ENCODE peak calls at places on chromosomes 16 and 17, in eight cellular contexts. Y is cardiac muscle cell, U is neuronal stem cell, W is fibroblast of lung, B is mammary epithelial cell, J is SJSA1, X is substantia nigra, L is tibial artery. M is an unnamed sample.

GRCh38 chr16:28218109-28218508 is 6.3 kb upstream of the XPO6 start:
- DNase-seq in Y (no peak), U (no peak), W (peak), B (peak), J (peak), X (no peak), L (no peak), M (peak)

GRCh38 chr17:43171761-43172487 is 910 bp downstream of the NBR1 start:
- DNase-seq in Y (peak), U (no peak), W (peak), B (peak), J (peak), X (no peak), L (no peak), M (no peak)

GRCh38 chr16:59459811-59460210 is 725.7 kb upstream of the GOT2 start:
- DNase-seq in Y (no peak), U (no peak), W (peak), B (no peak), J (no peak), X (no peak), L (no peak), M (no peak)

GRCh38 chr17:48543854-48544355 is 1.0 kb downstream of the HOXB2 start:
- DNase-seq in Y (no peak), U (no peak), W (no peak), B (peak), J (peak), X (no peak), L (no peak), M (peak)

GRCh38 chr17:80653856-80654255 is 109.2 kb downstream of the RPTOR start:
- DNase-seq in Y (no peak), U (no peak), W (no peak), B (no peak), J (no peak), X (no peak), L (no peak), M (no peak)

GRCh38 chr17:31609331-31609730 is 217.9 kb downstream of the RAB11FIP4 start:
- DNase-seq in Y (peak), U (no peak), W (no peak), B (no peak), J (no peak), X (no peak), L (no peak), M (no peak)

GRCh38 chr16:83137326-83137770 is 510.6 kb downstream of the CDH13 start:
- DNase-seq in Y (no peak), U (peak), W (peak), B (peak), J (peak), X (no peak), L (no peak), M (peak)

GRCh38 chr16:54442864-54443263 is 156.3 kb upstream of the IRX3 start:
- DNase-seq in Y (no peak), U (no peak), W (no peak), B (no peak), J (no peak), X (no peak), L (no peak), M (no peak)

GRCh38 chr16:380837-381787 is 666 bp downstream of the PGAP6 start:
- DNase-seq in Y (peak), U (no peak), W (no peak), B (no peak), J (no peak), X (peak), L (no peak), M (no peak)

GRCh38 chr17:30117548-30118155 is 1.0 kb downstream of the NSRP1 start:
- DNase-seq in Y (no peak), U (no peak), W (peak), B (no peak), J (no peak), X (no peak), L (no peak), M (no peak)

GRCh38 chr17:28112199-28112995 is 69.9 kb downstream of the NLK start:
- DNase-seq in Y (no peak), U (no peak), W (peak), B (no peak), J (peak), X (no peak), L (no peak), M (no peak)

GRCh38 chr17:49438885-49439284 is 24.2 kb upstream of the PHB1 start:
- DNase-seq in Y (no peak), U (no peak), W (no peak), B (no peak), J (no peak), X (no peak), L (no peak), M (no peak)

GRCh38 chr16:918741-919657 is 51.8 kb downstream of the LMF1 start:
- DNase-seq in Y (no peak), U (no peak), W (no peak), B (no peak), J (no peak), X (no peak), L (no peak), M (no peak)

GRCh38 chr16:53827741-53828140 is 123.8 kb downstream of the FTO start:
- DNase-seq in Y (no peak), U (peak), W (no peak), B (peak), J (no peak), X (no peak), L (no peak), M (no peak)

GRCh38 chr17:6109541-6109940 is 39.4 kb downstream of the WSCD1 start:
- DNase-seq in Y (no peak), U (no peak), W (no peak), B (no peak), J (no peak), X (no peak), L (no peak), M (no peak)

GRCh38 chr16:66261826-66262225 is 104.7 kb upstream of the CDH5 start:
- DNase-seq in Y (no peak), U (no peak), W (no peak), B (no peak), J (no peak), X (no peak), L (no peak), M (no peak)

GRCh38 chr17:77503916-77504651 is 363.3 kb downstream of the SEC14L1 start:
- DNase-seq in Y (no peak), U (no peak), W (no peak), B (no peak), J (no peak), X (no peak), L (peak), M (no peak)

GRCh38 chr16:24075929-24076716 is 180.0 kb upstream of the CACNG3 start:
- DNase-seq in Y (peak), U (no peak), W (no peak), B (peak), J (peak), X (no peak), L (no peak), M (no peak)

GRCh38 chr17:57995076-57995956 is 7.3 kb upstream of the VEZF1 start:
- DNase-seq in Y (peak), U (peak), W (peak), B (peak), J (peak), X (peak), L (peak), M (peak)

GRCh38 chr16:3120435-3120834 is 8.0 kb downstream of the ZNF205 start:
- DNase-seq in Y (no peak), U (no peak), W (no peak), B (no peak), J (no peak), X (no peak), L (no peak), M (no peak)

GRCh38 chr17:75476752-75477492 is 20.5 kb downstream of the TMEM94 start:
- DNase-seq in Y (no peak), U (no peak), W (no peak), B (no peak), J (no peak), X (no peak), L (no peak), M (no peak)

GRCh38 chr16:89134269-89134668 is 37.3 kb upstream of the CDH15 start:
- DNase-seq in Y (no peak), U (no peak), W (no peak), B (no peak), J (no peak), X (no peak), L (peak), M (no peak)

GRCh38 chr17:17379197-17379991 is 76.2 kb downstream of the NT5M start:
- DNase-seq in Y (no peak), U (no peak), W (no peak), B (peak), J (peak), X (no peak), L (no peak), M (no peak)
- H3K27ac ChIP-seq in Y (no peak), U (no peak), W (no peak), B (no peak), J (no peak), X (no peak), L (no peak), M (no peak)

GRCh38 chr16:69861276-69862030 is 89.7 kb upstream of the CLEC18A start:
- DNase-seq in Y (peak), U (no peak), W (peak), B (no peak), J (peak), X (no peak), L (peak), M (no peak)
- H3K27ac ChIP-seq in Y (peak), U (no peak), W (no peak), B (no peak), J (peak), X (peak), L (peak), M (no peak)

GRCh38 chr16:19215705-19216104 is 47.7 kb downstream of the SYT17 start:
- DNase-seq in Y (no peak), U (no peak), W (no peak), B (no peak), J (no peak), X (no peak), L (no peak), M (no peak)

GRCh38 chr16:19210175-19210924 is 42.3 kb downstream of the SYT17 start:
- DNase-seq in Y (no peak), U (no peak), W (peak), B (no peak), J (peak), X (no peak), L (no peak), M (no peak)

GRCh38 chr16:19213885-19214284 is 45.8 kb downstream of the SYT17 start:
- DNase-seq in Y (no peak), U (no peak), W (no peak), B (no peak), J (no peak), X (no peak), L (no peak), M (no peak)

GRCh38 chr16:19212059-19212458 is 44.0 kb downstream of the SYT17 start:
- DNase-seq in Y (no peak), U (no peak), W (no peak), B (no peak), J (no peak), X (no peak), L (no peak), M (no peak)

GRCh38 chr16:19210968-19211367 is 42.9 kb downstream of the SYT17 start:
- DNase-seq in Y (no peak), U (no peak), W (no peak), B (no peak), J (peak), X (no peak), L (no peak), M (no peak)
- H3K27ac ChIP-seq in Y (no peak), U (peak), W (no peak), B (no peak), J (peak), X (no peak), L (no peak), M (no peak)

DNA sequence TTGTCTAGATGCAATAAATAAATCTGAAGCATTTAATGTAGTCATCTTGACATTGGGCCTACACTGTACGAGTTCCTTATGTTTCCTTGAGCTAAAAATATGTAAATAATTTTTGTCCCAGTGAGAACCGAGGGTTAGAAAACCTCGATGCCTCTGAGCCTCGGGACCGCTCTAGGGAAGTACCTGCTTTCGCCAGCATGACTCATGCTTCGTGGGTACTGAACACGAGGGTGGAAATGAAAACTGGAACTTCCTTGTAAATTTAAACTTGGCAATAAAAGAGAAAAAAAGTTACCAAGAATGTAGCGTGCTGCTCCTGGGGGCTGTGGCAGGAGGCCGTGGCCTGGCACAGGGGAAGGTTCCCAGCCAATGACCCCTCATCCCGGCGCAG is 74.1 kb downstream of the SOCS1 start:
- DNase-seq in Y (no peak), U (no peak), W (peak), B (peak), J (no peak), X (no peak), L (no peak), M (no peak)
- H3K27ac ChIP-seq in Y (no peak), U (no peak), W (no peak), B (peak), J (no peak), X (no peak), L (no peak), M (no peak)

GRCh38 chr17:22718689-22719088 is 1026.4 kb downstream of the KCNJ18 start:
- DNase-seq in Y (no peak), U (no peak), W (no peak), B (no peak), J (no peak), X (no peak), L (no peak), M (no peak)
- H3K27ac ChIP-seq in Y (no peak), U (no peak), W (no peak), B (no peak), J (no peak), X (no peak), L (no peak), M (no peak)

DNA sequence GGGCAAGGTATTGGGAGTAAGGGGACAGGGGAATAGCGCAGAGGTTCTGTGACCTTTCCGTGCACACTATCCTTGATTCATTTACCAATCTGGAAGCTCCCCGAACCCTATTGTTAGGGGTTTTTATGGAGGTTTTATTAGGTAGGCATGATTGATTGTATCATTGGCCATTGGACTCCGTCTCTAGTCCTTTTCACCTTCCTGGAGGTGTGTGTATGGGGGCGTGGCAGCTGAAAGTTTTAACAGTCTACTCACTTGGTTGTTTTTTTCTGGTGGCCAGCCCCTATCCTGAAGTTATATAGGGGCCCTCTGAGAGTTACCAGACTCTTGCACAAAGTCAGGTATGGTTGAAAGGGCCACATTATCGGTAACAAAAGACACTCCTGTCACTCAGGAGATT is 23.0 kb downstream of the MAP2K4 start:
- DNase-seq in Y (no peak), U (no peak), W (no peak), B (no peak), J (no peak), X (no peak), L (no peak), M (no peak)
- H3K27ac ChIP-seq in Y (no peak), U (no peak), W (no peak), B (no peak), J (no peak), X (no peak), L (no peak), M (no peak)

DNA sequence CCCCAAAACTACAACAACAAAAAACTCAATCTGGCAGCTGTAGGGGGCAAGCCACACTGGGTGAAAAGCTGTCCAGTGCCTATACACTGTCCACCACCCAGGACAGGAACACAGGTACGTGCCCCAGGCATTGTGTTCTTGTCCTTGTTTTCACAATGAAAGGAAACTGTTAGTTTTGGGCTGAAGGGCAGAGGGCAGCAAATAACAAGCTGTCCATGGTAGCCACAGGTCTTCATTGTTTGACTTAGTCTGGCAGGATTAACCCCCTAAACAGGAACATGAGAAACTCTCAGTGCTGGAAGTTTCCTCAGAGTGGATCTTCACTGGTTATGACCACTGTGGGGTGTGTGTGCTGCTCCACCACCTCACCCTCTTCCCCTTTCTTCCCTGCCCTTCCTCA is 224.6 kb upstream of the N4BP1 start:
- DNase-seq in Y (no peak), U (no peak), W (no peak), B (no peak), J (no peak), X (no peak), L (no peak), M (no peak)
- H3K27ac ChIP-seq in Y (no peak), U (no peak), W (no peak), B (no peak), J (no peak), X (no peak), L (no peak), M (no peak)

GRCh38 chr17:64128787-64129514 is 993 bp downstream of the ERN1 start:
- DNase-seq in Y (no peak), U (no peak), W (peak), B (peak), J (peak), X (no peak), L (peak), M (no peak)

GRCh38 chr17:64129515-64129764 is 504 bp downstream of the ERN1 start:
- DNase-seq in Y (no peak), U (no peak), W (no peak), B (no peak), J (no peak), X (no peak), L (no peak), M (no peak)

GRCh38 chr17:64131606-64132270 is 1.8 kb upstream of the ERN1 start:
- DNase-seq in Y (no peak), U (no peak), W (no peak), B (no peak), J (no peak), X (no peak), L (no peak), M (no peak)

GRCh38 chr17:64129765-64130558 is at the start of gene ERN1:
- DNase-seq in Y (peak), U (peak), W (peak), B (peak), J (peak), X (peak), L (peak), M (peak)

DNA sequence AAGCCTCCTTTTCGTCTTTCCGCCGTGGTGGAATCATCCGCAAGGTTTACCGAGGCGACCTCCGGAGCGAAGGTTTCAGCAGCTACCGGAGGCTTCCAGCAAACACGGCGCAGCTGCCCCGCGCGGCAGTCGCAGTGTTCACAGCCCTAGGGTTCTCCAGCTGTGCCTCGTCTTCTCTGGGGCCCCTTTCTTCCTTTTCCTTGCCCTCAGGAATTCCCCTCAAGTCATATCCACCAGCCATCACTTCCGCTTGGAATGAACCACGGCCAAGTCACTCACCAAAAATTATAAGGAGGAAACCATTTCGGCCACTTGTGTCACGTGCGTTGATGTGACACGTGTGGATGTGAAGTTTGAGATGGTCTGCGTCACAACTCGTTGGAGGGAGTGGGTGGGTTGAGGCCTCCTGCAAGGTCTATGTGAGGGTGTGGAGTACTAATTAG is 636 bp upstream of the ERN1 start:
- DNase-seq in Y (no peak), U (no peak), W (peak), B (peak), J (no peak), X (no peak), L (peak), M (peak)
- H3K27ac ChIP-seq in Y (no peak), U (no peak), W (peak), B (peak), J (peak), X (peak), L (peak), M (peak)

GRCh38 chr17:60908324-60908723 is 230.7 kb downstream of the BCAS3 start:
- DNase-seq in Y (peak), U (no peak), W (no peak), B (no peak), J (no peak), X (no peak), L (no peak), M (no peak)

GRCh38 chr17:60909405-60909804 is 231.8 kb downstream of the BCAS3 start:
- DNase-seq in Y (no peak), U (no peak), W (no peak), B (no peak), J (no peak), X (no peak), L (no peak), M (no peak)

GRCh38 chr17:60914078-60914477 is 236.4 kb downstream of the BCAS3 start:
- DNase-seq in Y (no peak), U (no peak), W (no peak), B (no peak), J (no peak), X (no peak), L (no peak), M (no peak)

GRCh38 chr17:60905709-60906108 is 228.1 kb downstream of the BCAS3 start:
- DNase-seq in Y (no peak), U (no peak), W (no peak), B (no peak), J (no peak), X (no peak), L (no peak), M (no peak)

GRCh38 chr17:60910415-60910814 is 232.8 kb downstream of the BCAS3 start:
- DNase-seq in Y (no peak), U (no peak), W (no peak), B (peak), J (no peak), X (no peak), L (no peak), M (no peak)
- H3K27ac ChIP-seq in Y (no peak), U (no peak), W (no peak), B (no peak), J (no peak), X (no peak), L (no peak), M (no peak)